ENCODE peak calls at places on chromosomes 1 and 21, in ten cellular contexts. Y is Caco-2, Z is nephron progenitor cell, M is tibial artery, I is endothelial cell, X is upper lobe of right lung, E is GM20000, T is IMR-90, O is foreskin fibroblast, W is H1. H is an unnamed sample.

GRCh38 chr1:24318988-24319863 is at the start of gene GRHL3:
- DNase-seq in X (peak; percentile 67), W (peak; percentile 56), T (no peak), Z (no peak), I (no peak), E (peak; percentile 35), Y (peak; percentile 81), O (no peak), M (no peak), H (no peak)

GRCh38 chr1:173062156-173062938 is 11.6 kb upstream of the TNFSF18 start:
- DNase-seq in T (peak; percentile 80), W (no peak), X (no peak), M (no peak), Y (no peak), I (no peak), E (no peak), Z (no peak), O (peak; percentile 71), H (no peak)

GRCh38 chr1:53376041-53376461 is 48.2 kb upstream of the LRP8 start:
- DNase-seq in E (no peak), I (no peak), X (peak; percentile 57), O (no peak), Z (peak; percentile 32), T (no peak), W (no peak), Y (no peak), M (peak; percentile 11), H (peak; percentile 85)

GRCh38 chr1:159492575-159493323 is 43.1 kb downstream of the OR10J5 start:
- DNase-seq in M (no peak), X (no peak), I (no peak), T (no peak), O (peak; percentile 0), Y (no peak), W (no peak), E (no peak), Z (no peak), H (no peak)

GRCh38 chr1:81498370-81499184 is 302.2 kb upstream of the ADGRL2 start:
- DNase-seq in I (no peak), X (no peak), T (no peak), Y (no peak), Z (no peak), E (no peak), W (no peak), O (no peak), M (no peak), H (no peak)

GRCh38 chr21:29025328-29025713 is 853 bp downstream of the USP16 start:
- DNase-seq in W (no peak), Y (no peak), I (no peak), E (no peak), Z (no peak), X (no peak), M (no peak), O (no peak), T (peak; percentile 22), H (no peak)

GRCh38 chr1:47765236-47765635 is 231.9 kb downstream of the TRABD2B start:
- DNase-seq in Z (no peak), T (no peak), M (peak; percentile 16), I (no peak), W (no peak), O (no peak), Y (no peak), E (no peak), X (no peak), H (no peak)

GRCh38 chr21:33266050-33266783 is at the start of gene IL10RB:
- DNase-seq in E (peak; percentile 90), Z (peak; percentile 86), I (peak; percentile 70), T (peak; percentile 39), X (peak; percentile 91), W (peak; percentile 19), Y (peak; percentile 58), M (peak; percentile 67), O (peak; percentile 48), H (peak; percentile 80)

GRCh38 chr1:119475866-119476439 is 31.1 kb upstream of the HSD3B1 start:
- DNase-seq in X (peak; percentile 73), O (peak; percentile 3), I (peak; percentile 69), Z (peak; percentile 69), E (peak; percentile 59), M (peak; percentile 25), Y (peak; percentile 81), W (peak; percentile 46), T (peak; percentile 21), H (peak; percentile 70)

GRCh38 chr1:117657031-117657430 is 51.2 kb downstream of the TENT5C start:
- DNase-seq in W (no peak), O (peak; percentile 56), Y (no peak), M (no peak), E (no peak), T (peak; percentile 77), X (no peak), Z (no peak), I (no peak), H (no peak)

GRCh38 chr1:156870734-156871133 is 10.1 kb downstream of the NTRK1 start:
- DNase-seq in T (peak; percentile 93), Y (no peak), M (no peak), Z (no peak), I (no peak), O (peak; percentile 84), W (no peak), X (no peak), E (no peak), H (no peak)

GRCh38 chr1:8394456-8395321 is 76.8 kb downstream of the SLC45A1 start:
- DNase-seq in Z (no peak), O (peak; percentile 83), X (no peak), M (no peak), T (peak; percentile 96), I (no peak), E (no peak), Y (no peak), W (no peak), H (no peak)

GRCh38 chr21:44793269-44794030 is 8.2 kb downstream of the UBE2G2 start:
- DNase-seq in Z (peak; percentile 65), I (peak; percentile 55), Y (peak; percentile 55), X (no peak), T (peak; percentile 58), M (no peak), E (peak; percentile 83), O (no peak), W (no peak), H (peak; percentile 67)

GRCh38 chr1:21966247-21967000 is 10.4 kb upstream of the CELA3B start:
- DNase-seq in Y (no peak), M (no peak), X (no peak), Z (no peak), O (peak; percentile 70), E (no peak), T (peak; percentile 77), W (no peak), I (no peak), H (no peak)

GRCh38 chr1:216015116-216015515 is 408.1 kb downstream of the USH2A start:
- DNase-seq in M (no peak), T (no peak), O (no peak), X (no peak), Z (no peak), Y (no peak), E (no peak), I (no peak), W (no peak), H (no peak)

GRCh38 chr1:226891846-226892533 is 21.6 kb downstream of the PSEN2 start:
- DNase-seq in Z (no peak), I (no peak), X (no peak), W (no peak), M (no peak), E (no peak), Y (no peak), T (peak; percentile 52), O (peak; percentile 18), H (no peak)

GRCh38 chr1:78434351-78434750 is 56.4 kb upstream of the PTGFR start:
- DNase-seq in Z (no peak), T (no peak), E (no peak), O (no peak), I (no peak), W (no peak), Y (no peak), X (no peak), M (no peak), H (no peak)
- TF ChIP-seq CTCF in Z (no peak), T (no peak), E (no peak), O (no peak), I (no peak), W (no peak), Y (no peak), X (no peak), M (no peak), H (no peak)

GRCh38 chr1:100459815-100460114 is 78.2 kb upstream of the GPR88 start:
- DNase-seq in Y (no peak), T (no peak), I (no peak), M (no peak), O (no peak), W (no peak), E (no peak), X (no peak), Z (no peak), H (no peak)
- TF ChIP-seq CTCF in Y (no peak), T (no peak), I (no peak), M (no peak), O (no peak), W (no peak), E (no peak), X (no peak), Z (no peak), H (peak; percentile 11)

DNA sequence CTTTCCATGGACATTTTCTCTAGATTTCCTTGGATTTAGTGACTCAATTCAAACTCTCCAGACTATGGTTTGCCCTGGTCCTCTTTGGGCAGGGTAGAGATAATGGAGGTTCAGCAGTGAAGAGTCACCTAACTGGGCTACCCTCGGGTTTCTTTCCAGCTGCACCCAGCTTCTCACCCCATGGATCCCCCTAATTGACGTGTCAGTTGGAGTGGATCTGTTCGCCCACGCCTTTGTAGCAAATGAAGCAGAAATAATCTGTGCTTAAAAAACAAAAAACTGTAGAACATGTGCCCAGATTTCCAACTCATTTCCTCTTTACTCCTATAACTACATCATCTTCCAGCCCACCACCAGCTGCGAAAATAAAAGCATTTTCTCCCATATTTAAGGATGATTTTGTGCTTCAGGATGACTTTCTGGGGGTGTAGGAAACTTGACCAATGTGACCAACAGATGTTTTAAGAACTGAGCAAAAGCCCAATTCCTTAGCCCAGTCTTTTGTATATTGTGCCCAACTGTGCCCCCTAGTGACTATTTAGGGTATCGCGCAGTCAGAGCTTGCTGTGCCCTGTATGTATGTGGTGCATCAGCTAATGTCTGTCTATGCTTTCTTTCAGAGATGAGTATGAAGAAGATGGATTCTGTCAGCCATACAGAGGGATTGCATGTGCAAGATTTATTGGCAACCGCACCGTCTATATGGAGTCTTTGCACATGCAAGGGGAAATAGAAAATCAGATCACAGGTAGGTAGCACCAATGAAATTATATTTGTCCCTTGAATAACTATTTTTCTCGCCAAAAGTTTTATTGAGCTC is 66.5 kb upstream of the UBE2U start:
- DNase-seq in X (peak; percentile 63), T (peak; percentile 94), Z (peak; percentile 81), I (peak; percentile 80), W (peak; percentile 49), Y (peak; percentile 65), M (peak; percentile 92), E (peak; percentile 42), O (peak; percentile 91), H (peak; percentile 80)
- TF ChIP-seq CTCF in X (peak; percentile 87), T (peak; percentile 90), Z (peak; percentile 92), I (peak; percentile 86), W (peak; percentile 92), Y (peak; percentile 57), M (peak; percentile 92), E (peak; percentile 73), O (peak; percentile 86), H (peak; percentile 91)

GRCh38 chr1:111570781-111571181 is 48.8 kb upstream of the RAP1A start:
- DNase-seq in T (peak; percentile 35), Y (no peak), I (peak; percentile 31), M (no peak), Z (peak; percentile 4), W (no peak), O (no peak), E (peak; percentile 30), X (no peak), H (peak; percentile 37)
- TF ChIP-seq CTCF in T (peak; percentile 21), Y (no peak), I (peak; percentile 56), M (no peak), Z (peak; percentile 15), W (peak; percentile 62), O (no peak), E (no peak), X (peak; percentile 33), H (peak; percentile 21)

H was measured in glutamatergic neuron.